ENCODE peak calls at places on chromosome 22, in eight cellular contexts. Y, T, S, W, A, H, N and Q are unnamed samples.

GRCh38 chr22:26502688-26503561 is 9.3 kb downstream of the TFIP11 start:
- DNase-seq in Y (peak; percentile 47), T (peak; percentile 64), S (no peak), W (no peak), A (no peak), H (no peak), N (peak; percentile 66), Q (no peak)

GRCh38 chr22:42077486-42078125 is 1.9 kb upstream of the SMDT1 start:
- DNase-seq in Y (no peak), T (peak; percentile 52), S (no peak), W (no peak), A (no peak), H (peak; percentile 14), N (no peak), Q (no peak)

GRCh38 chr22:43439368-43440102 is 27.7 kb downstream of the MPPED1 start:
- DNase-seq in Y (no peak), T (no peak), S (no peak), W (no peak), A (peak; percentile 4), H (no peak), N (no peak), Q (no peak)

GRCh38 chr22:46083383-46084350 is 66.7 kb upstream of the PPARA start:
- DNase-seq in Y (peak; percentile 61), T (peak; percentile 40), S (peak; percentile 54), W (no peak), A (peak; percentile 27), H (peak; percentile 35), N (no peak), Q (no peak)

GRCh38 chr22:40044870-40045834 is 50.4 kb downstream of the FAM83F start:
- DNase-seq in Y (peak; percentile 60), T (peak; percentile 72), S (peak; percentile 86), W (no peak), A (peak; percentile 43), H (peak; percentile 57), N (no peak), Q (peak; percentile 45)

GRCh38 chr22:45968751-45969413 is 8.1 kb downstream of the WNT7B start:
- DNase-seq in Y (peak; percentile 80), T (no peak), S (no peak), W (peak; percentile 50), A (no peak), H (no peak), N (no peak), Q (no peak)

GRCh38 chr22:46111645-46112306 is 38.5 kb upstream of the PPARA start:
- DNase-seq in Y (peak; percentile 59), T (no peak), S (peak; percentile 90), W (no peak), A (peak; percentile 61), H (no peak), N (no peak), Q (no peak)

GRCh38 chr22:36331306-36331911 is 56.4 kb downstream of the MYH9 start:
- DNase-seq in Y (peak; percentile 94), T (peak; percentile 71), S (peak; percentile 93), W (peak; percentile 82), A (peak; percentile 85), H (peak; percentile 58), N (peak; percentile 94), Q (peak; percentile 79)

GRCh38 chr22:44068422-44069191 is 44.5 kb downstream of the PARVB start:
- DNase-seq in Y (no peak), T (no peak), S (no peak), W (no peak), A (no peak), H (no peak), N (no peak), Q (peak; percentile 37)

GRCh38 chr22:44166448-44166847 is 14.3 kb upstream of the PARVG start:
- DNase-seq in Y (no peak), T (no peak), S (no peak), W (no peak), A (no peak), H (no peak), N (no peak), Q (no peak)

GRCh38 chr22:42168476-42168875 is 37.9 kb upstream of the CYP2D6 start:
- DNase-seq in Y (no peak), T (no peak), S (peak; percentile 20), W (no peak), A (no peak), H (no peak), N (no peak), Q (no peak)

GRCh38 chr22:40040927-40041326 is 46.2 kb downstream of the FAM83F start:
- DNase-seq in Y (peak; percentile 42), T (peak; percentile 51), S (no peak), W (no peak), A (peak; percentile 26), H (no peak), N (peak; percentile 85), Q (no peak)

GRCh38 chr22:42172385-42173172 is 42.0 kb upstream of the CYP2D6 start:
- DNase-seq in Y (peak; percentile 38), T (peak; percentile 73), S (no peak), W (no peak), A (no peak), H (no peak), N (peak; percentile 33), Q (no peak)

GRCh38 chr22:46586531-46587011 is 33.6 kb upstream of the GRAMD4 start:
- DNase-seq in Y (no peak), T (no peak), S (peak; percentile 67), W (no peak), A (no peak), H (no peak), N (no peak), Q (no peak)

GRCh38 chr22:46697811-46698515 is 40.1 kb downstream of the CERK start:
- DNase-seq in Y (no peak), T (no peak), S (no peak), W (no peak), A (no peak), H (no peak), N (no peak), Q (no peak)

GRCh38 chr22:21919526-21920307 is 32.9 kb downstream of the PPM1F start:
- DNase-seq in Y (no peak), T (no peak), S (no peak), W (no peak), A (no peak), H (no peak), N (no peak), Q (no peak)

GRCh38 chr22:21921184-21921721 is 31.4 kb downstream of the PPM1F start:
- DNase-seq in Y (no peak), T (no peak), S (no peak), W (no peak), A (no peak), H (no peak), N (no peak), Q (no peak)

GRCh38 chr22:21918466-21919185 is 34.0 kb downstream of the PPM1F start:
- DNase-seq in Y (no peak), T (no peak), S (no peak), W (no peak), A (no peak), H (no peak), N (no peak), Q (no peak)

GRCh38 chr22:21921729-21922128 is 30.9 kb downstream of the PPM1F start:
- DNase-seq in Y (peak; percentile 26), T (no peak), S (no peak), W (no peak), A (no peak), H (peak; percentile 67), N (no peak), Q (no peak)

GRCh38 chr22:21920341-21921183 is 32.1 kb downstream of the PPM1F start:
- DNase-seq in Y (no peak), T (no peak), S (no peak), W (no peak), A (no peak), H (no peak), N (no peak), Q (no peak)
- H3K4me1 ChIP-seq in Y (no peaks in the 10 kb centered on the region), T (no peaks in the 10 kb centered on the region), S (no peaks in the 10 kb centered on the region), W (no peaks in the 10 kb centered on the region), A (no peaks in the 10 kb centered on the region), H (peaks cover 40% of the 10 kb centered on the region), N (peaks cover 6% of the 10 kb centered on the region), Q (peaks cover 3% of the 10 kb centered on the region)

GRCh38 chr22:23225724-23226496 is 45.6 kb downstream of the BCR start:
- DNase-seq in Y (peak; percentile 89), T (no peak), S (peak; percentile 91), W (no peak), A (no peak), H (no peak), N (peak; percentile 88), Q (peak; percentile 68)

GRCh38 chr22:23225337-23225723 is 45.0 kb downstream of the BCR start:
- DNase-seq in Y (no peak), T (no peak), S (peak; percentile 51), W (no peak), A (no peak), H (no peak), N (no peak), Q (no peak)

GRCh38 chr22:23228503-23228902 is 48.2 kb downstream of the BCR start:
- DNase-seq in Y (no peak), T (no peak), S (no peak), W (no peak), A (no peak), H (no peak), N (no peak), Q (no peak)

GRCh38 chr22:23227380-23227779 is 47.1 kb downstream of the BCR start:
- DNase-seq in Y (peak; percentile 42), T (no peak), S (no peak), W (no peak), A (no peak), H (no peak), N (no peak), Q (no peak)

GRCh38 chr22:23226497-23226850 is 46.2 kb downstream of the BCR start:
- DNase-seq in Y (peak; percentile 35), T (no peak), S (no peak), W (no peak), A (no peak), H (no peak), N (no peak), Q (no peak)
- H3K27ac ChIP-seq in Y (peak overlapping the region; percentile 92), T (no peak overlapping the region), S (peak overlapping the region; percentile 80), W (peak overlapping the region; percentile 16), A (peak overlapping the region; percentile 46), H (peak overlapping the region; percentile 8), N (peak overlapping the region; percentile 62), Q (peak overlapping the region; percentile 34)

GRCh38 chr22:24409707-24410106 is 17.7 kb upstream of the ADORA2A start:
- DNase-seq in Y (no peak), T (no peak), S (no peak), W (no peak), A (no peak), H (no peak), N (no peak), Q (no peak)

GRCh38 chr22:24412274-24412673 is 15.1 kb upstream of the ADORA2A start:
- DNase-seq in Y (no peak), T (no peak), S (peak; percentile 51), W (no peak), A (no peak), H (no peak), N (no peak), Q (no peak)

GRCh38 chr22:24411256-24412004 is 16.0 kb upstream of the ADORA2A start:
- DNase-seq in Y (no peak), T (no peak), S (no peak), W (no peak), A (no peak), H (no peak), N (no peak), Q (no peak)

GRCh38 chr22:24408630-24409029 is 18.8 kb upstream of the ADORA2A start:
- DNase-seq in Y (no peak), T (no peak), S (no peak), W (no peak), A (no peak), H (no peak), N (no peak), Q (no peak)

GRCh38 chr22:24410110-24410856 is 17.1 kb upstream of the ADORA2A start:
- DNase-seq in Y (peak; percentile 44), T (no peak), S (no peak), W (no peak), A (no peak), H (no peak), N (no peak), Q (no peak)
- H3K36me3 ChIP-seq in Y (no peaks in the 10 kb centered on the region), T (peaks cover 24% of the 10 kb centered on the region), S (peaks cover 7% of the 10 kb centered on the region), W (peaks cover 5% of the 10 kb centered on the region), A (no peaks in the 10 kb centered on the region), H (no peaks in the 10 kb centered on the region), N (peaks cover 6% of the 10 kb centered on the region), Q (peaks cover under 1% of the 10 kb centered on the region)

GRCh38 chr22:29351891-29352290 is 36.4 kb upstream of the RASL10A start:
- DNase-seq in Y (no peak), T (no peak), S (no peak), W (no peak), A (no peak), H (no peak), N (no peak), Q (no peak)
- H3K4me1 ChIP-seq in Y (no peaks in the 10 kb centered on the region), T (no peaks in the 10 kb centered on the region), S (no peaks in the 10 kb centered on the region), W (peaks cover 3% of the 10 kb centered on the region), A (no peaks in the 10 kb centered on the region), H (peaks cover 5% of the 10 kb centered on the region), N (no peaks in the 10 kb centered on the region), Q (no peaks in the 10 kb centered on the region)